ENCODE peak calls at places on chromosomes 7 and 10, in eight cellular contexts. S, H, O, B, F, P, Z and Y are unnamed samples.
A peak's percentile ranks its signal among the peaks of the same experiment; 100 is the strongest.

GRCh38 chr10:34941471-34942357 is 126.6 kb upstream of the PARD3 start:
- DNase-seq in S (no peak), H (no peak), O (no peak), B (peak; percentile 28), F (no peak), P (no peak), Z (no peak), Y (peak; percentile 80)

GRCh38 chr7:81457858-81458522 is 311.9 kb downstream of the HGF start:
- DNase-seq in S (no peak), H (no peak), O (no peak), B (peak; percentile 51), F (no peak), P (no peak), Z (no peak), Y (peak; percentile 44)

GRCh38 chr10:26855186-26855585 is 5.6 kb downstream of the ABI1 start:
- DNase-seq in S (no peak), H (no peak), O (no peak), B (peak; percentile 35), F (no peak), P (no peak), Z (no peak), Y (peak; percentile 69)

GRCh38 chr7:102426268-102427031 is 6.9 kb upstream of the ORAI2 start:
- DNase-seq in S (no peak), H (peak; percentile 72), O (peak; percentile 85), B (no peak), F (peak; percentile 63), P (peak; percentile 35), Z (no peak), Y (no peak)

GRCh38 chr10:116215651-116216050 is 57.4 kb downstream of the GFRA1 start:
- DNase-seq in S (no peak), H (no peak), O (no peak), B (no peak), F (no peak), P (no peak), Z (no peak), Y (no peak)

GRCh38 chr10:51895209-51895608 is 195.8 kb upstream of the CSTF2T start:
- DNase-seq in S (no peak), H (no peak), O (no peak), B (peak; percentile 90), F (no peak), P (no peak), Z (peak; percentile 41), Y (no peak)

GRCh38 chr7:140275069-140275961 is 98.5 kb upstream of the KDM7A start:
- DNase-seq in S (no peak), H (no peak), O (no peak), B (no peak), F (no peak), P (no peak), Z (no peak), Y (no peak)

GRCh38 chr7:133761459-133761858 is 365.7 kb upstream of the LRGUK start:
- DNase-seq in S (no peak), H (no peak), O (no peak), B (no peak), F (no peak), P (no peak), Z (no peak), Y (no peak)

GRCh38 chr7:127504715-127505114 is 80.7 kb downstream of the GCC1 start:
- DNase-seq in S (no peak), H (peak; percentile 12), O (no peak), B (peak; percentile 16), F (no peak), P (no peak), Z (no peak), Y (peak; percentile 15)

GRCh38 chr7:112572669-112573301 is 92.0 kb downstream of the LSMEM1 start:
- DNase-seq in S (no peak), H (peak; percentile 30), O (no peak), B (no peak), F (no peak), P (no peak), Z (no peak), Y (peak; percentile 70)

GRCh38 chr10:58291538-58292174 is 22.7 kb downstream of the CISD1 start:
- DNase-seq in S (no peak), H (no peak), O (no peak), B (peak; percentile 65), F (no peak), P (no peak), Z (no peak), Y (peak; percentile 47)

GRCh38 chr10:100802607-100803006 is 57.2 kb downstream of the PAX2 start:
- DNase-seq in S (no peak), H (no peak), O (no peak), B (no peak), F (no peak), P (no peak), Z (no peak), Y (no peak)

GRCh38 chr7:116724560-116725231 is 52.7 kb downstream of the MET start:
- DNase-seq in S (no peak), H (no peak), O (no peak), B (no peak), F (no peak), P (no peak), Z (no peak), Y (no peak)

GRCh38 chr7:29102554-29103151 is 43.7 kb downstream of the CPVL start:
- DNase-seq in S (peak; percentile 21), H (peak; percentile 74), O (no peak), B (peak; percentile 75), F (peak; percentile 21), P (no peak), Z (no peak), Y (peak; percentile 53)

GRCh38 chr7:117472335-117472734 is 7.5 kb upstream of the CFTR start:
- DNase-seq in S (no peak), H (no peak), O (no peak), B (no peak), F (no peak), P (no peak), Z (no peak), Y (no peak)

GRCh38 chr7:99219985-99220384 is 12.1 kb upstream of the KPNA7 start:
- DNase-seq in S (no peak), H (no peak), O (no peak), B (no peak), F (no peak), P (no peak), Z (no peak), Y (no peak)

GRCh38 chr7:70574970-70575799 is 556.8 kb upstream of the GALNT17 start:
- DNase-seq in S (no peak), H (no peak), O (no peak), B (peak; percentile 24), F (no peak), P (no peak), Z (no peak), Y (peak; percentile 87)

GRCh38 chr10:74213571-74214162 is 62.6 kb downstream of the ADK start:
- DNase-seq in S (no peak), H (peak; percentile 25), O (no peak), B (peak; percentile 39), F (no peak), P (no peak), Z (no peak), Y (peak; percentile 28)

GRCh38 chr10:129078746-129079480 is 388.1 kb upstream of the MGMT start:
- DNase-seq in S (no peak), H (no peak), O (no peak), B (no peak), F (no peak), P (no peak), Z (no peak), Y (no peak)

GRCh38 chr7:101488826-101489572 is 126.3 kb downstream of the COL26A1 start:
- DNase-seq in S (no peak), H (peak; percentile 14), O (no peak), B (no peak), F (no peak), P (no peak), Z (no peak), Y (no peak)

GRCh38 chr7:101595766-101596537 is 33.1 kb downstream of the MYL10 start:
- DNase-seq in S (no peak), H (no peak), O (no peak), B (no peak), F (no peak), P (no peak), Z (no peak), Y (no peak)

GRCh38 chr10:99522511-99523250 is 10.1 kb upstream of the NKX2-3 start:
- DNase-seq in S (no peak), H (peak; percentile 18), O (no peak), B (no peak), F (no peak), P (no peak), Z (no peak), Y (no peak)

GRCh38 chr10:109932391-109932790 is 9.1 kb upstream of the XPNPEP1 start:
- DNase-seq in S (no peak), H (no peak), O (no peak), B (no peak), F (no peak), P (no peak), Z (no peak), Y (no peak)

GRCh38 chr7:27825890-27826289 is 85.9 kb downstream of the TAX1BP1 start:
- DNase-seq in S (no peak), H (no peak), O (no peak), B (no peak), F (no peak), P (no peak), Z (no peak), Y (no peak)

GRCh38 chr7:77958436-77958835 is 159.9 kb downstream of the PHTF2 start:
- DNase-seq in S (no peak), H (no peak), O (no peak), B (no peak), F (no peak), P (no peak), Z (no peak), Y (no peak)

GRCh38 chr7:34341331-34341730 is 316.7 kb upstream of the NPSR1 start:
- DNase-seq in S (no peak), H (no peak), O (no peak), B (peak; percentile 29), F (no peak), P (no peak), Z (no peak), Y (peak; percentile 92)

GRCh38 chr7:131359136-131359776 is 31.6 kb downstream of the MKLN1 start:
- DNase-seq in S (no peak), H (no peak), O (no peak), B (peak; percentile 73), F (no peak), P (no peak), Z (no peak), Y (no peak)

GRCh38 chr10:3780766-3781457 is 4.1 kb downstream of the KLF6 start:
- DNase-seq in S (no peak), H (no peak), O (no peak), B (peak; percentile 14), F (no peak), P (no peak), Z (no peak), Y (peak; percentile 45)

GRCh38 chr7:1579481-1580421 is 9.9 kb upstream of the PSMG3 start:
- DNase-seq in S (peak; percentile 44), H (peak; percentile 76), O (peak; percentile 61), B (peak; percentile 28), F (peak; percentile 66), P (no peak), Z (no peak), Y (peak; percentile 53)